ENCODE peak calls at places on chromosomes 3 and 15, in five cellular contexts. One of them, this sample, is unnamed.

GRCh38 chr15:101022306-101022705 is 103.1 kb downstream of the LRRK1 start:
- DNase-seq in endothelial cell: no peak
- DNase-seq in nephron progenitor cell: no peak
- DNase-seq in sigmoid colon: peak
- DNase-seq in fibroblast of lung: no peak
- DNase-seq in this sample: no peak

GRCh38 chr3:71868891-71869290 is 83.9 kb upstream of the PROK2 start:
- DNase-seq in nephron progenitor cell: no peak
- DNase-seq in sigmoid colon: no peak
- DNase-seq in fibroblast of lung: no peak
- DNase-seq in endothelial cell: no peak
- DNase-seq in this sample: no peak

GRCh38 chr3:181278468-181279238 is 289.1 kb upstream of the DNAJC19 start:
- DNase-seq in endothelial cell: no peak
- DNase-seq in nephron progenitor cell: no peak
- DNase-seq in fibroblast of lung: no peak
- DNase-seq in sigmoid colon: no peak
- DNase-seq in this sample: no peak

GRCh38 chr3:10204921-10205320 is 40.2 kb downstream of the IRAK2 start:
- DNase-seq in endothelial cell: no peak
- DNase-seq in fibroblast of lung: peak
- DNase-seq in nephron progenitor cell: no peak
- DNase-seq in sigmoid colon: no peak
- DNase-seq in this sample: no peak

GRCh38 chr3:46162975-46163550 is 45.0 kb downstream of the CCR1 start:
- DNase-seq in endothelial cell: no peak
- DNase-seq in sigmoid colon: no peak
- DNase-seq in fibroblast of lung: no peak
- DNase-seq in nephron progenitor cell: no peak
- DNase-seq in this sample: no peak

GRCh38 chr3:55719508-55719907 is 232.4 kb upstream of the WNT5A start:
- DNase-seq in endothelial cell: no peak
- DNase-seq in sigmoid colon: no peak
- DNase-seq in nephron progenitor cell: no peak
- DNase-seq in fibroblast of lung: no peak
- DNase-seq in this sample: no peak

GRCh38 chr3:101791778-101792177 is 12.8 kb downstream of the NXPE3 start:
- DNase-seq in fibroblast of lung: no peak
- DNase-seq in nephron progenitor cell: no peak
- DNase-seq in sigmoid colon: no peak
- DNase-seq in endothelial cell: no peak
- DNase-seq in this sample: no peak

GRCh38 chr15:98599911-98600685 is 48.2 kb upstream of the IGF1R start:
- DNase-seq in fibroblast of lung: peak
- DNase-seq in endothelial cell: no peak
- DNase-seq in nephron progenitor cell: no peak
- DNase-seq in sigmoid colon: no peak
- DNase-seq in this sample: no peak

GRCh38 chr3:193928354-193929209 is 207.4 kb upstream of the HES1 start:
- DNase-seq in endothelial cell: no peak
- DNase-seq in sigmoid colon: no peak
- DNase-seq in nephron progenitor cell: no peak
- DNase-seq in fibroblast of lung: peak
- DNase-seq in this sample: no peak

GRCh38 chr15:29337156-29337959 is 67.7 kb upstream of the NSMCE3 start:
- DNase-seq in nephron progenitor cell: no peak
- DNase-seq in endothelial cell: no peak
- DNase-seq in sigmoid colon: no peak
- DNase-seq in fibroblast of lung: peak
- DNase-seq in this sample: no peak

GRCh38 chr15:58070801-58071418 is 5.4 kb upstream of the ALDH1A2 start:
- DNase-seq in endothelial cell: peak
- DNase-seq in sigmoid colon: peak
- DNase-seq in fibroblast of lung: peak
- DNase-seq in nephron progenitor cell: peak
- DNase-seq in this sample: no peak

GRCh38 chr3:197306374-197307086 is 8.1 kb upstream of the DLG1 start:
- DNase-seq in sigmoid colon: no peak
- DNase-seq in endothelial cell: no peak
- DNase-seq in nephron progenitor cell: no peak
- DNase-seq in fibroblast of lung: peak
- DNase-seq in this sample: no peak

GRCh38 chr15:80512729-80513670 is 108.8 kb downstream of the ARNT2 start:
- DNase-seq in sigmoid colon: no peak
- DNase-seq in nephron progenitor cell: no peak
- DNase-seq in endothelial cell: no peak
- DNase-seq in fibroblast of lung: no peak
- DNase-seq in this sample: no peak
- TF ChIP-seq CTCF in sigmoid colon: no peak
- TF ChIP-seq CTCF in nephron progenitor cell: no peak
- TF ChIP-seq CTCF in endothelial cell: no peak
- TF ChIP-seq CTCF in fibroblast of lung: peak
- TF ChIP-seq CTCF in this sample: peak

GRCh38 chr3:195226445-195226844 is 44.5 kb downstream of the XXYLT1 start:
- DNase-seq in sigmoid colon: peak
- DNase-seq in nephron progenitor cell: no peak
- DNase-seq in fibroblast of lung: no peak
- DNase-seq in endothelial cell: no peak
- DNase-seq in this sample: no peak

GRCh38 chr3:195227871-195228270 is 43.1 kb downstream of the XXYLT1 start:
- DNase-seq in endothelial cell: no peak
- DNase-seq in sigmoid colon: peak
- DNase-seq in fibroblast of lung: no peak
- DNase-seq in nephron progenitor cell: no peak
- DNase-seq in this sample: no peak

GRCh38 chr3:195224156-195224979 is 46.6 kb downstream of the XXYLT1 start:
- DNase-seq in fibroblast of lung: no peak
- DNase-seq in nephron progenitor cell: no peak
- DNase-seq in endothelial cell: no peak
- DNase-seq in sigmoid colon: peak
- DNase-seq in this sample: no peak

GRCh38 chr3:195224980-195225580 is 45.9 kb downstream of the XXYLT1 start:
- DNase-seq in nephron progenitor cell: no peak
- DNase-seq in sigmoid colon: peak
- DNase-seq in endothelial cell: no peak
- DNase-seq in fibroblast of lung: no peak
- DNase-seq in this sample: no peak

DNA sequence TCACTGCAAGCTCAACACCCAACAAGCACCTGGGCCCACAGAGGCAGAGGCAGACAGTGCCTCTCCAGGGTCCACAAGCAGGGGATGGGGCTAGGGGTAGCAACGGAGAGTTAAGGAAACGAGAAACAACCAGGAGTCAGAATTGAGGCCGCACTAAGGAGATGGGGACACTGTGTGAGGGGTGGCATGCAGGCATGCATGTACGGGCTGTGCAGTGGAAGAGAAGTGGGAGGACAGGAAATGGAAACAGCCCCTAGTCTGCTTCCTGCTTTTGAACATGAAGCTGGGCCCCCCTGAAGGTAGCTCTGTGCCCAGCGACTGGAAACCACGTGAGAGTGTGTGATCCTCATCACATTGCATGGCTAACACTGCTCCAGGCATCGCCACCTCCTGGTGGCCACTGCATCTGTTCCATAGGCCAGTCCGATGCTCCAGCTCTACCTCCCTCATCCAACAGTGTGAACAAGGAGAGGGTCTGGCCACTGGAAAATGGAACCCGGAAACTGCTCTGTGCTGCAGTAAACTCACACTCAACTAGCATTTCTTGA is 44.0 kb downstream of the XXYLT1 start:
- DNase-seq in nephron progenitor cell: no peak
- DNase-seq in fibroblast of lung: no peak
- DNase-seq in sigmoid colon: peak
- DNase-seq in endothelial cell: no peak
- DNase-seq in this sample: no peak
- TF ChIP-seq CTCF in nephron progenitor cell: peak
- TF ChIP-seq CTCF in fibroblast of lung: peak
- TF ChIP-seq CTCF in sigmoid colon: no peak
- TF ChIP-seq CTCF in endothelial cell: peak
- TF ChIP-seq CTCF in this sample: peak

DNA sequence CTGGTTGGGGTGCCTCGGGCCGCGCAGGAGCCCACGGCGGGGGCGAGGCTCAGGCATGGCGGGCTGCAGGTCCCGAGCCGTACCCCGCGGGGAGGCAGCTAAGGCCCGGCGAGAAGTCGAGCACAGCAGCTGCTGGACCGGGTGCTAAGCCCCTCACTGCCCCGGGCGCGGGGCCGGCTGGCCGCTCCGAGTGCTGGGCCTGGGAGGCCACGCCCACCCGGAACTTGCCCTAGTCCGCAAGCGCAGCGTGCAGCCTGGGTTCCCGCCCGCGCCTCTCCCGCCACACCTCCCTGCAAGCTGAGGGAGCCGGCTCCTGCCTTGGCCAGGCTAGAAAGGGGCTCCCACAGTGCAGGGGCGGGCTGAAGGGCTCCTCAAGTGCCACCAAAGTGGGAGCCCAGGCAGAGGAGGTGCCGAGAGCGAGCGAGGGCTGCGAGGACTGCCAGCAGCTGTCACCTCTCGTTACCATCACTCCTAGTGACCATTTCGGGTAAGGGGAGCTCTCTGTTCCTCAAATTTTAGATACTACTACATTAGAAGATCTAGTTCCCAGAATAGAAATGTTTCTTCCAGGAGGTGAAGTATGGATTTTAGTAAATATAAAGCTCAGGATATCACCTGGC is 417.0 kb upstream of the AGTR1 start:
- DNase-seq in fibroblast of lung: no peak
- DNase-seq in endothelial cell: no peak
- DNase-seq in sigmoid colon: peak
- DNase-seq in nephron progenitor cell: no peak
- DNase-seq in this sample: peak
- TF ChIP-seq CTCF in fibroblast of lung: no peak
- TF ChIP-seq CTCF in endothelial cell: no peak
- TF ChIP-seq CTCF in sigmoid colon: no peak
- TF ChIP-seq CTCF in nephron progenitor cell: no peak
- TF ChIP-seq CTCF in this sample: no peak

GRCh38 chr15:80695099-80695910 is at the start of gene ABHD17C:
- DNase-seq in endothelial cell: peak
- DNase-seq in nephron progenitor cell: peak
- DNase-seq in sigmoid colon: peak
- DNase-seq in fibroblast of lung: peak
- DNase-seq in this sample: no peak

GRCh38 chr15:80693682-80694623 is 1.2 kb upstream of the ABHD17C start:
- DNase-seq in nephron progenitor cell: no peak
- DNase-seq in sigmoid colon: no peak
- DNase-seq in fibroblast of lung: no peak
- DNase-seq in endothelial cell: no peak
- DNase-seq in this sample: no peak

GRCh38 chr15:80697316-80697715 is 2.2 kb downstream of the ABHD17C start:
- DNase-seq in sigmoid colon: no peak
- DNase-seq in endothelial cell: no peak
- DNase-seq in fibroblast of lung: no peak
- DNase-seq in nephron progenitor cell: no peak
- DNase-seq in this sample: no peak

GRCh38 chr15:80694624-80695098 is 449 bp upstream of the ABHD17C start:
- DNase-seq in fibroblast of lung: peak
- DNase-seq in sigmoid colon: no peak
- DNase-seq in nephron progenitor cell: no peak
- DNase-seq in endothelial cell: peak
- DNase-seq in this sample: no peak

GRCh38 chr15:80695911-80696651 is 971 bp downstream of the ABHD17C start:
- DNase-seq in nephron progenitor cell: peak
- DNase-seq in endothelial cell: no peak
- DNase-seq in fibroblast of lung: peak
- DNase-seq in sigmoid colon: no peak
- DNase-seq in this sample: no peak
- TF ChIP-seq CTCF in nephron progenitor cell: no peak
- TF ChIP-seq CTCF in endothelial cell: no peak
- TF ChIP-seq CTCF in fibroblast of lung: peak
- TF ChIP-seq CTCF in sigmoid colon: peak
- TF ChIP-seq CTCF in this sample: peak

GRCh38 chr3:173044998-173045397 is 96.0 kb downstream of the SPATA16 start:
- DNase-seq in sigmoid colon: no peak
- DNase-seq in fibroblast of lung: no peak
- DNase-seq in nephron progenitor cell: no peak
- DNase-seq in endothelial cell: no peak
- DNase-seq in this sample: no peak

GRCh38 chr3:173043757-173044156 is 97.3 kb downstream of the SPATA16 start:
- DNase-seq in sigmoid colon: no peak
- DNase-seq in nephron progenitor cell: no peak
- DNase-seq in endothelial cell: no peak
- DNase-seq in fibroblast of lung: no peak
- DNase-seq in this sample: no peak

GRCh38 chr3:173045770-173046382 is 95.2 kb downstream of the SPATA16 start:
- DNase-seq in fibroblast of lung: peak
- DNase-seq in nephron progenitor cell: no peak
- DNase-seq in endothelial cell: no peak
- DNase-seq in sigmoid colon: no peak
- DNase-seq in this sample: no peak
- TF ChIP-seq CTCF in fibroblast of lung: peak
- TF ChIP-seq CTCF in nephron progenitor cell: peak
- TF ChIP-seq CTCF in endothelial cell: peak
- TF ChIP-seq CTCF in sigmoid colon: no peak
- TF ChIP-seq CTCF in this sample: peak

GRCh38 chr3:156816091-156816793 is 9.9 kb upstream of the LEKR1 start:
- DNase-seq in nephron progenitor cell: peak
- DNase-seq in sigmoid colon: peak
- DNase-seq in fibroblast of lung: peak
- DNase-seq in endothelial cell: peak
- DNase-seq in this sample: no peak
- TF ChIP-seq CTCF in nephron progenitor cell: no peak
- TF ChIP-seq CTCF in sigmoid colon: no peak
- TF ChIP-seq CTCF in fibroblast of lung: no peak
- TF ChIP-seq CTCF in endothelial cell: no peak
- TF ChIP-seq CTCF in this sample: no peak

This sample was measured in chondrocyte.